ENCODE peak calls at places on chromosomes 16 and 17, in seven cellular contexts. G is HCT116, U is foreskin keratinocyte, A is Panc1, E is mucosa of descending colon, K is IMR-90, F is A673. Q is an unnamed sample.

GRCh38 chr17:75505152-75505409 is 10.3 kb downstream of the CASKIN2 start:
- DNase-seq in A (no peak), G (no peak), E (no peak), K (no peak), U (no peak), F (no peak), Q (no peak)

GRCh38 chr17:51840688-51841087 is 317.8 kb downstream of the CA10 start:
- DNase-seq in U (no peak), A (no peak), K (no peak), F (no peak), E (no peak), G (no peak), Q (no peak)

GRCh38 chr16:28261916-28262315 is 30.4 kb upstream of the SBK1 start:
- DNase-seq in E (peak; percentile 42), U (no peak), G (no peak), K (no peak), A (no peak), F (no peak), Q (no peak)

GRCh38 chr16:21072976-21073375 is 77.7 kb downstream of the DNAH3 start:
- DNase-seq in K (no peak), G (no peak), A (no peak), F (no peak), E (no peak), U (no peak), Q (no peak)

GRCh38 chr16:84868829-84869457 is 49.2 kb downstream of the CRISPLD2 start:
- DNase-seq in K (no peak), U (no peak), G (no peak), E (no peak), A (no peak), F (no peak), Q (no peak)

GRCh38 chr17:72571813-72572396 is 451.1 kb downstream of the SOX9 start:
- DNase-seq in F (no peak), K (no peak), A (no peak), U (no peak), E (no peak), G (no peak), Q (no peak)

GRCh38 chr16:57775661-57776469 is 26.4 kb downstream of the KIFC3 start:
- DNase-seq in G (no peak), E (peak; percentile 72), A (no peak), K (no peak), U (no peak), F (no peak), Q (no peak)

GRCh38 chr17:36721560-36722120 is 120.3 kb downstream of the MRM1 start:
- DNase-seq in G (no peak), K (peak; percentile 2), F (no peak), E (peak; percentile 47), U (no peak), A (no peak), Q (no peak)

GRCh38 chr16:19168173-19169080 is at the start of gene SYT17:
- DNase-seq in G (no peak), U (no peak), K (no peak), F (no peak), A (no peak), E (peak; percentile 70), Q (peak; percentile 59)

GRCh38 chr16:25893332-25893731 is 201.6 kb downstream of the HS3ST4 start:
- DNase-seq in F (no peak), U (no peak), K (no peak), A (no peak), G (no peak), E (no peak), Q (no peak)

GRCh38 chr16:70662991-70663523 is 16.7 kb downstream of the IL34 start:
- DNase-seq in U (no peak), G (no peak), A (no peak), K (no peak), F (no peak), E (no peak), Q (no peak)

GRCh38 chr16:77738706-77739105 is 16.4 kb downstream of the NUDT7 start:
- DNase-seq in F (no peak), K (no peak), U (peak; percentile 91), A (no peak), G (no peak), E (no peak), Q (no peak)

GRCh38 chr16:80580109-80580832 is 39.5 kb downstream of the DYNLRB2 start:
- DNase-seq in G (no peak), F (no peak), A (no peak), U (peak; percentile 70), K (peak; percentile 45), E (peak; percentile 14), Q (no peak)

GRCh38 chr16:3369073-3369472 is 13.4 kb downstream of the OR2C1 start:
- DNase-seq in G (no peak), F (no peak), E (no peak), K (no peak), A (no peak), U (no peak), Q (no peak)

DNA sequence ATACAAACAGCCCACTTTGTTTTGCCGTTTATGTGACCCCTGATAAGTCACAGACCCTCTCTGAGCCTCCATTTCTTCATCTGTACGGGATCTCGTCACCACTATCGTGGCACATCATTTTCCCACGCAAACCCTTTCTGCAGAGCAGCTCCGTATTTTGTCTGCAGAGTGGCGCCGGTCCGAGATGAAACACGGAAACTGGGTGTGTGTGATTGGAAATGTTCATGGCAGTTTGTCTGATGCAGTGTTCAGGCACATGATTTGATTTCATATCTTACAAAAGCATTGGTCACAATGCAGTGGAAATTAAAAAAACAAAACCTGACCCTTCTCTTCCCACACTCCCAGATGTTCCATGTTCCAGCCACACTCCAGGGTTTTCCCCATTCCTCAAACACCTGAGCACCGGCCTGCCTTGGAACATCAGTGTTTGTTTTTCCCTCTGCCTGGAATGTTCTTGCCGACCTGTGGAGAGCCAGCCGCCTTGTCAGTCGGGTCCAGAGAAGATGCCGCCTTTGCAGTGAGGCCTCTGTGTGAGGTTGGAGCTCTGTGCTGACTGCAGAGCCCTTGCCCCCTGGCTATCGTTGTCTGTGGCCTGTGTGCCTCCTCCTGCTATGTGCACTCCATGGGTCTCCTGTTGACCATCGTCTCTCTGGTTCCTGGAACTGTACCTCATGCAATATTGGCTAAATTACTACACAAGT is 39.2 kb downstream of the NT5M start:
- DNase-seq in A (no peak), E (no peak), F (no peak), G (no peak), U (no peak), K (no peak), Q (no peak)
- TF ChIP-seq CTCF in A (no peak), E (no peak), F (no peak), G (no peak), U (no peak), K (no peak), Q (no peak)

GRCh38 chr17:77379837-77380236 is 239.1 kb downstream of the SEC14L1 start:
- DNase-seq in E (no peak), F (no peak), A (no peak), K (no peak), G (no peak), U (no peak), Q (no peak)

GRCh38 chr17:77380411-77381184 is 239.8 kb downstream of the SEC14L1 start:
- DNase-seq in A (no peak), F (no peak), G (no peak), U (no peak), K (no peak), E (no peak), Q (no peak)

GRCh38 chr17:77378318-77379064 is 237.7 kb downstream of the SEC14L1 start:
- DNase-seq in E (no peak), F (no peak), G (no peak), K (no peak), U (no peak), A (no peak), Q (no peak)

GRCh38 chr17:77377836-77378235 is 237.1 kb downstream of the SEC14L1 start:
- DNase-seq in K (no peak), G (no peak), A (no peak), E (no peak), U (no peak), F (no peak), Q (no peak)

DNA sequence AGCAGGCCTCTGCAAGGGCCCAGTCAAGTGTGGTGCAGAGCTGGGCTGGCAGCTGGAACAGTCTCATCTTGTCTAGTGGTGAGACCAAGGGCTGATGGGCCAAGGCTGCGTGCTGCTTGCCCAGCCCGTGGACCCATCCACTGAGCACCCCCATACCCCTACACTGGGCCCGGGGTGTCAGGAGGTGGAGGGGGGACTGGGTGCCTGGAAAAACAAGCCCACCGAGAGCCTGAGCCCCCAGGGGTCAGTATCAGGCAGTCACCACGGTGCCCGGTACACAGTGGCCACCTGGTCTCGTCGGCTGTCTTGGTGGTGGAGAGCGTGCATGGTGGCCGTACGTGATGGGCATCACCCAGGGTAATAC is 238.3 kb downstream of the SEC14L1 start:
- DNase-seq in U (no peak), A (no peak), G (no peak), K (no peak), F (no peak), E (no peak), Q (no peak)
- H3K4me1 ChIP-seq in U (peaks cover 3% of the 10 kb centered on the region), A (peaks cover 99% of the 10 kb centered on the region), G (peaks cover 33% of the 10 kb centered on the region), K (peaks cover 70% of the 10 kb centered on the region), F (peaks cover 42% of the 10 kb centered on the region), E (peaks cover 36% of the 10 kb centered on the region), Q (peaks cover 98% of the 10 kb centered on the region)

DNA sequence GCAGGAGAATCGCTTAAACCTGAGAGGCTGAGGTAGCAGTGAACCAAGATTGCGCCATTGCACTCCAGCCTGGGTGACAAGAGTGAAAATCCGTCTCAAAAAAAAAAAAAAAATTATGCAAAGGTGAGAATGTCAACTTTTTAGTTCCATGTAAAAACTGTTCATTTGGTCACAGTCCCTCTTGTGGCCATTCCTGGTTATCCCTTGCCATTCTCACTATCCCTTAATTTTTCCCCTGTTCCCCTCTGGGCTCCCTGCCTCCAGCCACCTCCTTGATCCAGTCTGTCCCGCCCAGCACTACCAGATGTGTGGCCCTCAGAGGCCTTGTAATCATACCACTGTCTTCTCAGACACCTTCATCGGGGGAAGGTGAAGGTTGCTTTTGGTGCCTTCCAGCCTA is 23.4 kb downstream of the DCAF7 start:
- DNase-seq in E (no peak), K (no peak), F (no peak), U (no peak), A (no peak), G (no peak), Q (no peak)
- TF ChIP-seq CTCF in E (no peak), K (peak; percentile 26), F (peak; percentile 37), U (peak; percentile 47), A (peak; percentile 54), G (peak; percentile 55), Q (peak; percentile 9)

GRCh38 chr17:40498281-40499084 is 2.9 kb downstream of the TNS4 start:
- DNase-seq in U (no peak), F (no peak), K (no peak), A (no peak), G (no peak), E (peak; percentile 51), Q (no peak)
- H3K4me1 ChIP-seq in U (peaks cover 26% of the 10 kb centered on the region), F (no peaks in the 10 kb centered on the region), K (peaks cover 23% of the 10 kb centered on the region), A (peaks cover 10% of the 10 kb centered on the region), G (peaks cover 54% of the 10 kb centered on the region), E (peaks cover 28% of the 10 kb centered on the region), Q (peaks cover 29% of the 10 kb centered on the region)

Q was measured in lower lobe of right lung.